ENCODE peak calls at places on chromosomes 4 and X, in six cellular contexts. One of them, this sample, is unnamed.

GRCh38 chr4:184368290-184368689 is 106.1 kb downstream of the IRF2 start:
- DNase-seq in GM23338: no peak
- DNase-seq in tibial artery: no peak
- DNase-seq in HL-60: no peak
- DNase-seq in dorsolateral prefrontal cortex: no peak
- DNase-seq in A673: no peak
- DNase-seq in this sample: no peak

GRCh38 chr4:173257732-173258717 is 76.1 kb downstream of the HMGB2 start:
- DNase-seq in HL-60: peak; percentile 23
- DNase-seq in tibial artery: peak; percentile 72
- DNase-seq in dorsolateral prefrontal cortex: peak; percentile 63
- DNase-seq in A673: peak; percentile 86
- DNase-seq in GM23338: peak; percentile 90
- DNase-seq in this sample: peak; percentile 50

GRCh38 chr4:189071241-189071640 is 869.4 kb upstream of the FRG1 start:
- DNase-seq in A673: no peak
- DNase-seq in tibial artery: no peak
- DNase-seq in dorsolateral prefrontal cortex: no peak
- DNase-seq in GM23338: no peak
- DNase-seq in HL-60: no peak
- DNase-seq in this sample: no peak

GRCh38 chr4:157312702-157313101 is 92.2 kb downstream of the GRIA2 start:
- DNase-seq in tibial artery: no peak
- DNase-seq in GM23338: no peak
- DNase-seq in A673: no peak
- DNase-seq in HL-60: no peak
- DNase-seq in dorsolateral prefrontal cortex: no peak
- DNase-seq in this sample: no peak

GRCh38 chr4:55758570-55758969 is 61.0 kb upstream of the EXOC1L start:
- DNase-seq in A673: no peak
- DNase-seq in dorsolateral prefrontal cortex: no peak
- DNase-seq in tibial artery: no peak
- DNase-seq in GM23338: no peak
- DNase-seq in HL-60: no peak
- DNase-seq in this sample: no peak

GRCh38 chr4:168569066-168569908 is 72.4 kb downstream of the PALLD start:
- DNase-seq in dorsolateral prefrontal cortex: no peak
- DNase-seq in tibial artery: no peak
- DNase-seq in GM23338: no peak
- DNase-seq in HL-60: no peak
- DNase-seq in A673: peak; percentile 65
- DNase-seq in this sample: peak; percentile 13

GRCh38 chr4:4919926-4920325 is 60.5 kb downstream of the MSX1 start:
- DNase-seq in tibial artery: peak; percentile 73
- DNase-seq in A673: no peak
- DNase-seq in HL-60: no peak
- DNase-seq in dorsolateral prefrontal cortex: no peak
- DNase-seq in GM23338: no peak
- DNase-seq in this sample: no peak

GRCh38 chrX:11591712-11592351 is 73.9 kb downstream of the ARHGAP6 start:
- DNase-seq in HL-60: peak; percentile 10
- DNase-seq in GM23338: peak; percentile 1
- DNase-seq in tibial artery: no peak
- DNase-seq in dorsolateral prefrontal cortex: no peak
- DNase-seq in A673: peak; percentile 17
- DNase-seq in this sample: no peak

GRCh38 chr4:153211986-153212720 is 7.9 kb downstream of the TRIM2 start:
- DNase-seq in dorsolateral prefrontal cortex: no peak
- DNase-seq in HL-60: no peak
- DNase-seq in GM23338: no peak
- DNase-seq in tibial artery: no peak
- DNase-seq in A673: no peak
- DNase-seq in this sample: no peak

GRCh38 chr4:78484574-78484973 is 67.0 kb upstream of the ANXA3 start:
- DNase-seq in tibial artery: no peak
- DNase-seq in GM23338: no peak
- DNase-seq in dorsolateral prefrontal cortex: no peak
- DNase-seq in A673: no peak
- DNase-seq in HL-60: no peak
- DNase-seq in this sample: no peak

GRCh38 chrX:65528705-65529340 is 5.8 kb downstream of the LAS1L start:
- DNase-seq in A673: peak; percentile 50
- DNase-seq in tibial artery: no peak
- DNase-seq in HL-60: no peak
- DNase-seq in GM23338: peak; percentile 64
- DNase-seq in dorsolateral prefrontal cortex: no peak
- DNase-seq in this sample: peak; percentile 40

GRCh38 chr4:54155936-54156335 is 56.0 kb downstream of the GSX2 start:
- DNase-seq in tibial artery: no peak
- DNase-seq in HL-60: no peak
- DNase-seq in A673: no peak
- DNase-seq in GM23338: no peak
- DNase-seq in dorsolateral prefrontal cortex: no peak
- DNase-seq in this sample: no peak

GRCh38 chr4:7424553-7425111 is 10.1 kb downstream of the PSAPL1 start:
- DNase-seq in GM23338: no peak
- DNase-seq in dorsolateral prefrontal cortex: peak; percentile 41
- DNase-seq in HL-60: no peak
- DNase-seq in tibial artery: peak; percentile 57
- DNase-seq in A673: no peak
- DNase-seq in this sample: no peak

GRCh38 chr4:686371-687040 is 2.4 kb downstream of the SLC49A3 start:
- DNase-seq in A673: no peak
- DNase-seq in tibial artery: no peak
- DNase-seq in GM23338: no peak
- DNase-seq in HL-60: no peak
- DNase-seq in dorsolateral prefrontal cortex: no peak
- DNase-seq in this sample: no peak

GRCh38 chr4:147866532-147867271 is 134.8 kb downstream of the ARHGAP10 start:
- DNase-seq in dorsolateral prefrontal cortex: peak; percentile 88
- DNase-seq in GM23338: peak; percentile 98
- DNase-seq in HL-60: peak; percentile 61
- DNase-seq in A673: peak; percentile 91
- DNase-seq in tibial artery: peak; percentile 93
- DNase-seq in this sample: peak; percentile 78

GRCh38 chr4:152038238-152038637 is 277.4 kb upstream of the GATB start:
- DNase-seq in tibial artery: no peak
- DNase-seq in dorsolateral prefrontal cortex: no peak
- DNase-seq in GM23338: no peak
- DNase-seq in A673: no peak
- DNase-seq in HL-60: no peak
- DNase-seq in this sample: no peak

GRCh38 chr4:113666386-113667114 is 95.0 kb downstream of the CAMK2D start:
- DNase-seq in GM23338: no peak
- DNase-seq in dorsolateral prefrontal cortex: no peak
- DNase-seq in HL-60: no peak
- DNase-seq in A673: no peak
- DNase-seq in tibial artery: no peak
- DNase-seq in this sample: no peak

GRCh38 chr4:105785792-105786191 is 77.2 kb downstream of the GSTCD start:
- DNase-seq in GM23338: no peak
- DNase-seq in tibial artery: no peak
- DNase-seq in HL-60: no peak
- DNase-seq in A673: no peak
- DNase-seq in dorsolateral prefrontal cortex: no peak
- DNase-seq in this sample: no peak

GRCh38 chrX:103101280-103102042 is 8.5 kb upstream of the NXF3 start:
- DNase-seq in tibial artery: no peak
- DNase-seq in GM23338: peak; percentile 3
- DNase-seq in A673: peak; percentile 64
- DNase-seq in dorsolateral prefrontal cortex: no peak
- DNase-seq in HL-60: no peak
- DNase-seq in this sample: no peak

GRCh38 chr4:140693577-140693976 is 62.6 kb downstream of the TBC1D9 start:
- DNase-seq in tibial artery: no peak
- DNase-seq in GM23338: no peak
- DNase-seq in dorsolateral prefrontal cortex: no peak
- DNase-seq in HL-60: no peak
- DNase-seq in A673: no peak
- DNase-seq in this sample: no peak

GRCh38 chr4:75930152-75930551 is 10.7 kb downstream of the NAAA start:
- DNase-seq in HL-60: no peak
- DNase-seq in tibial artery: no peak
- DNase-seq in GM23338: no peak
- DNase-seq in dorsolateral prefrontal cortex: no peak
- DNase-seq in A673: no peak
- DNase-seq in this sample: no peak

GRCh38 chr4:87912164-87913004 is 63.1 kb upstream of the SPP1 start:
- DNase-seq in A673: no peak
- DNase-seq in tibial artery: no peak
- DNase-seq in HL-60: no peak
- DNase-seq in GM23338: no peak
- DNase-seq in dorsolateral prefrontal cortex: no peak
- DNase-seq in this sample: no peak

GRCh38 chr4:122666527-122667245 is 45.8 kb upstream of the IL21 start:
- DNase-seq in A673: peak; percentile 48
- DNase-seq in GM23338: no peak
- DNase-seq in tibial artery: no peak
- DNase-seq in HL-60: no peak
- DNase-seq in dorsolateral prefrontal cortex: no peak
- DNase-seq in this sample: peak; percentile 7

GRCh38 chr4:40349561-40350198 is 14.5 kb downstream of the CHRNA9 start:
- DNase-seq in tibial artery: no peak
- DNase-seq in dorsolateral prefrontal cortex: no peak
- DNase-seq in A673: no peak
- DNase-seq in HL-60: no peak
- DNase-seq in GM23338: no peak
- DNase-seq in this sample: no peak

GRCh38 chr4:17494258-17494657 is 17.6 kb downstream of the QDPR start:
- DNase-seq in A673: peak; percentile 52
- DNase-seq in dorsolateral prefrontal cortex: no peak
- DNase-seq in HL-60: peak; percentile 20
- DNase-seq in tibial artery: no peak
- DNase-seq in GM23338: no peak
- DNase-seq in this sample: no peak

GRCh38 chrX:48493890-48494364 is 14.9 kb upstream of the PORCN start:
- DNase-seq in HL-60: no peak
- DNase-seq in dorsolateral prefrontal cortex: peak; percentile 44
- DNase-seq in tibial artery: no peak
- DNase-seq in GM23338: peak; percentile 77
- DNase-seq in A673: peak; percentile 33
- DNase-seq in this sample: peak; percentile 20

GRCh38 chrX:48489892-48490291 is 13.9 kb downstream of the FTSJ1 start:
- DNase-seq in dorsolateral prefrontal cortex: no peak
- DNase-seq in GM23338: peak; percentile 1
- DNase-seq in HL-60: no peak
- DNase-seq in A673: no peak
- DNase-seq in tibial artery: no peak
- DNase-seq in this sample: no peak

GRCh38 chrX:48492293-48492910 is 16.4 kb upstream of the PORCN start:
- DNase-seq in tibial artery: no peak
- DNase-seq in A673: no peak
- DNase-seq in HL-60: no peak
- DNase-seq in dorsolateral prefrontal cortex: peak; percentile 15
- DNase-seq in GM23338: no peak
- DNase-seq in this sample: no peak

GRCh38 chrX:48490661-48491060 is 14.7 kb downstream of the FTSJ1 start:
- DNase-seq in GM23338: no peak
- DNase-seq in A673: no peak
- DNase-seq in tibial artery: no peak
- DNase-seq in HL-60: no peak
- DNase-seq in dorsolateral prefrontal cortex: peak; percentile 17
- DNase-seq in this sample: no peak

GRCh38 chrX:48491809-48492208 is 15.8 kb downstream of the FTSJ1 start:
- DNase-seq in dorsolateral prefrontal cortex: peak; percentile 16
- DNase-seq in HL-60: no peak
- DNase-seq in GM23338: no peak
- DNase-seq in tibial artery: no peak
- DNase-seq in A673: no peak
- DNase-seq in this sample: no peak
- H3K27ac ChIP-seq in dorsolateral prefrontal cortex: no peak overlapping the region
- H3K27ac ChIP-seq in HL-60: no peak overlapping the region
- H3K27ac ChIP-seq in GM23338: no peak overlapping the region
- H3K27ac ChIP-seq in tibial artery: no peak overlapping the region
- H3K27ac ChIP-seq in A673: no peak overlapping the region
- H3K27ac ChIP-seq in this sample: no peak overlapping the region

GRCh38 chrX:46979340-46979739 is 67.1 kb downstream of the JADE3 start:
- DNase-seq in GM23338: no peak
- DNase-seq in tibial artery: no peak
- DNase-seq in HL-60: no peak
- DNase-seq in A673: peak; percentile 21
- DNase-seq in dorsolateral prefrontal cortex: no peak
- DNase-seq in this sample: no peak

DNA sequence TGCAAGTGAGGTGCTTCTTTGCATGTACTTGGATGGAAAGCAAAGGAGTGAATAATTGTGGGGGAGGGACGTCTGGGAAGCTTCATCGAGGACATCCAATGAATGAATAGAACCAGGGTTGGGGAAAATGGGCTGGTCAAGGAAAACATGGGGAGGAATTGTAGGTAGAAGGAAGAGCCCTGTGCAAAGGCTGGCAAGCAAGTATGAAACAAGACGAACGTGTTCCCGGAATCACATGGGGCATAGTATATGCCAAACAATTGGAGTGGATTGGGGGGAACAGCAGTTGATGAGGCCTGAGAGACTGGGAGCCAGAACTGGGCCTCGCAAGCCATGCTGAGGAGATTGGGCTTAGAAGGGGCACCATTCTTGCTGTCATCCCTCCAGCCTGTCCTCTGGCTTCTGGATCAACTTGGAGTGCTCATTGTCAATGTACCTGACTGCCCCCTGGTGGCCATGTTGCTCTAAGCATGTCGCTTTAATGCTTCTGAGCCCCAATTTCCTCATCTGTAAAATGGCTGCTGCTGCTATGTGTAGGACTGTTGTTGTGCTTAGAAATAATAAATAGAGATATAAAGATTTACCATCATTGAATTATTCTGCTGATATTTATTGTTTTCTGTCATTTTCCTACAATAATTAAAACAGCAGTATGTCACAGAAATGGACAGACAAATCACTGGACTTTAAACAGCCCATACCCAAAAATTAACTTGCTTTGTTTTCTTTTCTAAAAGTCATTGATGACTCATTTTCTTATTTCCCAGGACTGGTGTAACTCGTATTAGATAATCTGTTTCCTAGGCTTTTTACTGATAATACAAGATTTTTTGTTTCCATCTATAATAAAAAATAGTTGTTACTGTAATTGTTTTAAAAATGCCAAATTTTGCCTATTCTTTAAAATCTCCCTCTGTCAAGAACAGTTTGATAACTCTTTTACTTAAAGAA is 66.4 kb downstream of the JADE3 start:
- DNase-seq in tibial artery: peak; percentile 70
- DNase-seq in dorsolateral prefrontal cortex: no peak
- DNase-seq in A673: peak; percentile 87
- DNase-seq in GM23338: peak; percentile 86
- DNase-seq in HL-60: peak; percentile 26
- DNase-seq in this sample: peak; percentile 32
- H3K4me3 ChIP-seq in tibial artery: no peak overlapping the region
- H3K4me3 ChIP-seq in dorsolateral prefrontal cortex: no peak overlapping the region
- H3K4me3 ChIP-seq in A673: no peak overlapping the region
- H3K4me3 ChIP-seq in GM23338: no peak overlapping the region
- H3K4me3 ChIP-seq in HL-60: no peak overlapping the region
- H3K4me3 ChIP-seq in this sample: no peak overlapping the region

GRCh38 chr4:24840826-24841587 is 45.6 kb downstream of the SOD3 start:
- DNase-seq in tibial artery: no peak
- DNase-seq in A673: no peak
- DNase-seq in HL-60: no peak
- DNase-seq in dorsolateral prefrontal cortex: no peak
- DNase-seq in GM23338: no peak
- DNase-seq in this sample: no peak
- H3K27ac ChIP-seq in tibial artery: peak overlapping the region; percentile 2
- H3K27ac ChIP-seq in A673: no peak overlapping the region
- H3K27ac ChIP-seq in HL-60: no peak overlapping the region
- H3K27ac ChIP-seq in dorsolateral prefrontal cortex: no peak overlapping the region
- H3K27ac ChIP-seq in GM23338: no peak overlapping the region
- H3K27ac ChIP-seq in this sample: no peak overlapping the region

GRCh38 chr4:81165853-81166430 is 49.1 kb downstream of the PRKG2 start:
- DNase-seq in GM23338: no peak
- DNase-seq in dorsolateral prefrontal cortex: no peak
- DNase-seq in HL-60: no peak
- DNase-seq in A673: peak; percentile 18
- DNase-seq in tibial artery: no peak
- DNase-seq in this sample: no peak
- H3K4me3 ChIP-seq in GM23338: no peak overlapping the region
- H3K4me3 ChIP-seq in dorsolateral prefrontal cortex: no peak overlapping the region
- H3K4me3 ChIP-seq in HL-60: no peak overlapping the region
- H3K4me3 ChIP-seq in A673: no peak overlapping the region
- H3K4me3 ChIP-seq in tibial artery: no peak overlapping the region
- H3K4me3 ChIP-seq in this sample: no peak overlapping the region